ENCODE peak calls at places on chromosomes 16 and 17, in seven cellular contexts. Y is SK-N-SH, Z is GM12878, D is HCT116, T is K562, L is H1, Q is HepG2. B is an unnamed sample.

GRCh38 chr16:62573466-62573865 is 537.2 kb upstream of the CDH8 start:
- DNase-seq in D (no peak), Z (no peak), T (no peak), Q (no peak), Y (no peak), L (no peak), B (no peak)

GRCh38 chr17:80665792-80666191 is 121.2 kb downstream of the RPTOR start:
- DNase-seq in Y (no peak), Q (peak), T (no peak), D (no peak), L (no peak), Z (no peak), B (no peak)

GRCh38 chr17:11178576-11178975 is 62.4 kb upstream of the SHISA6 start:
- DNase-seq in Q (no peak), Z (no peak), T (no peak), L (no peak), Y (peak), D (no peak), B (no peak)

GRCh38 chr17:29111816-29112499 is 68.2 kb downstream of the MYO18A start:
- DNase-seq in D (no peak), Y (peak), Q (peak), Z (no peak), T (peak), L (peak), B (peak)

GRCh38 chr17:74775409-74776043 is 619 bp downstream of the NAT9 start:
- DNase-seq in Q (no peak), D (no peak), T (no peak), L (no peak), Z (no peak), Y (no peak), B (no peak)

GRCh38 chr16:609984-610383 is 20.1 kb downstream of the RAB40C start:
- DNase-seq in Y (no peak), T (no peak), Z (no peak), D (no peak), L (no peak), Q (no peak), B (no peak)

GRCh38 chr16:68244481-68244902 is 681 bp upstream of the PLA2G15 start:
- DNase-seq in D (no peak), Y (peak), Z (no peak), Q (no peak), L (no peak), T (no peak), B (no peak)

GRCh38 chr16:4463522-4464163 is 10.8 kb downstream of the NMRAL1 start:
- DNase-seq in L (no peak), Y (no peak), D (no peak), Z (no peak), Q (no peak), T (no peak), B (no peak)

GRCh38 chr17:40942553-40942952 is 5.1 kb upstream of the KRT23 start:
- DNase-seq in Y (no peak), L (no peak), Z (no peak), Q (no peak), T (no peak), D (no peak), B (no peak)

GRCh38 chr16:78896280-78896679 is 704.3 kb downstream of the MAF start:
- DNase-seq in Z (no peak), T (no peak), Q (no peak), L (no peak), Y (no peak), D (no peak), B (no peak)

GRCh38 chr16:11986521-11987057 is 10.1 kb downstream of the SNX29 start:
- DNase-seq in L (no peak), Y (no peak), Q (no peak), D (no peak), T (no peak), Z (no peak), B (no peak)

GRCh38 chr17:50817142-50817751 is 18.1 kb upstream of the WFIKKN2 start:
- DNase-seq in Q (no peak), Z (no peak), L (peak), T (peak), D (peak), Y (peak), B (peak)

GRCh38 chr17:40218740-40219072 is 398 bp upstream of the WIPF2 start:
- DNase-seq in D (peak), Y (peak), T (peak), Z (peak), Q (peak), L (peak), B (no peak)

GRCh38 chr17:7582401-7583252 is 1.0 kb upstream of the MPDU1 start:
- DNase-seq in Y (no peak), D (no peak), Q (no peak), L (peak), T (no peak), Z (no peak), B (no peak)

GRCh38 chr17:12328204-12328603 is 307.5 kb downstream of the MAP2K4 start:
- DNase-seq in T (no peak), Y (no peak), D (no peak), L (no peak), Z (no peak), Q (no peak), B (no peak)

GRCh38 chr16:68700120-68700519 is 37.0 kb upstream of the CDH1 start:
- DNase-seq in Y (no peak), L (no peak), T (no peak), D (no peak), Z (no peak), Q (peak), B (no peak)

GRCh38 chr16:77890075-77890474 is 101.7 kb downstream of the VAT1L start:
- DNase-seq in Y (no peak), T (no peak), Q (no peak), L (no peak), Z (no peak), D (no peak), B (no peak)

GRCh38 chr16:3457434-3458252 is 14.2 kb downstream of the NAA60 start:
- DNase-seq in T (peak), L (peak), Q (peak), D (peak), Y (peak), Z (peak), B (peak)

GRCh38 chr16:620700-621525 is 9.9 kb upstream of the WFIKKN1 start:
- DNase-seq in Q (no peak), L (no peak), T (no peak), Z (no peak), Y (peak), D (no peak), B (no peak)

GRCh38 chr17:48995871-48996695 is 1.1 kb upstream of the IGF2BP1 start:
- DNase-seq in Y (peak), Q (peak), L (peak), D (no peak), T (peak), Z (no peak), B (no peak)

GRCh38 chr16:22202261-22202637 is 3.8 kb upstream of the EEF2K start:
- DNase-seq in L (no peak), D (no peak), T (no peak), Y (no peak), Q (no peak), Z (no peak), B (no peak)

GRCh38 chr16:47431960-47432359 is 28.9 kb downstream of the ITFG1 start:
- DNase-seq in D (no peak), T (no peak), Z (no peak), L (no peak), Y (no peak), Q (no peak), B (no peak)

DNA sequence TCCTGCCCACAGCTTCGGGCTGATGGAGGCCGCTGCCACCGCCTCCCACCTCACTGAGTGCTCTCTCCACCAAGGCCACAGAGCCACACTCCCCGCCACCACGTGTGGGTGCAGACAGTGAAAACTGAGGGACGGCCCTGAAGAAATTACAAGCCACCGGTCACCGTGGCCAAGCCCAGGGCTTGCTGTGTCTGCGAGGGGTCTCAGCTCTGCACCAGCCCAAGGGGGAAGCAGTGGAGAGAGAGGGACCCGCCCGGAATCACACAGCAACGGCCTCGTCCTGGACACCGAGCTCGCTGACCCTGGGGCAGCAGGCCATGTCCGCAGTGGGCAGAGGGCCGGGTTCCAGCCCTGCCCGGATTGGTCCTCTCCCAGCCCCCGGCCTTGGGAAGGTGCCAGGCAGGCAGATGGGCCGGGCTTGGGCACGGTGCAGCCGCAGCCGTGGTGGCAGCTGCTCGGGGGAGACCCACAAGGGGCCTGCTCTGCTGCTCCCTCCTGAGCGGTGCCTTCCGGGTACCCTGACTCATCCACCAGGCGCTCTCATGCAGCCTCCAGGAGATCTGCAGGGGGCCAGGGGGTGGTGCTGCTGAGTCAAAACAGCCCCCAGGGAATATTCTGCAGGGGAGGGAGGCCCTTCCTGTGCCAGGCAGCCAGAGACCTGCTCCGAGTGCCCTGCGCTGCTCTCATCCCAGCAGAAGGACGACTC is 52.0 kb downstream of the CBFA2T3 start:
- DNase-seq in T (peak), Y (peak), Z (no peak), D (peak), L (no peak), Q (peak), B (peak)
- TF ChIP-seq JUND in T (no peak), Y (no peak), Z (no peak), D (no peak), L (peak), Q (no peak), B (no peak)

DNA sequence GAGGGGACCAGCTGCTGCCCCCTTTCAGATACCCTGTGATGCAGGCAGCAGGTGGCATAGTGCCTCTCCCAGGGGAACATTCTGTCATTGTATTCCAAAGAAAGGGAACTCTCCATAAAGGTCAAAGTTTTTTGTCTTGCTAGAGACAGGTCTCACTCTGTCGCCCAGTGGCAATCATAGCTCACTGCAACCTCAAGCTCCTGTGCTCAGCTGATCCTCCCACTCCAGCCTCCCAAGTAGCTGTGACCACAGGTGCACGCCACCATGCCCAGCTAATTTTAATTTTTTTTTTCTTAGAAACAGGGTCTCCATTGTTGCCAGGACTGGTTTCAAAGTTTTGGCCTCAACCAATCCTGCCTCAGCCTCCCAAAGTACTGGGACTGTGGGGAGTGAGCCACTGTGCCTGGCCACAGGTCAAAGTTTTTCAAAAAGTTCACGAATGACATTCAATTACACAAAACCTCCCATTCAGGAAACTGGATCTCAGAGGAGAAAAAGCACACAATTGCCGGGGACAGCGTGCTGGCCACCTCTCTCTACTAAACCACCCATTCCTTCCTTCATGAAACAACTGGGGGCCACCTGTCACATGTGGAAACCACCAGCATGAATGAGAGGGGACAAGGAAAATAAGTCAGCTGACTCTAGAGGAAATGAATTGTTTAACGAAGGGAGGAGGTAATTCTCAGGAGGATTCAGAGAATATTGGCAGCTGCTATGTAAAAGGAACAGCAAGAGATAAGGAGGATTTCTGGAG is 80.0 kb downstream of the MARCHF10 start:
- DNase-seq in D (no peak), L (no peak), T (no peak), Y (no peak), Z (no peak), Q (no peak), B (no peak)
- TF ChIP-seq JUND in D (no peak), L (no peak), T (no peak), Y (no peak), Z (no peak), Q (no peak), B (no peak)

GRCh38 chr16:14088155-14088753 is 17.1 kb downstream of the MRTFB start:
- DNase-seq in T (no peak), Z (no peak), Q (peak), D (no peak), Y (no peak), L (no peak), B (no peak)
- TF ChIP-seq JUND in T (no peak), Z (no peak), Q (peak), D (no peak), Y (no peak), L (no peak), B (no peak)

GRCh38 chr17:63492940-63493339 is 16.1 kb downstream of the ACE start:
- DNase-seq in L (no peak), Z (no peak), Q (no peak), Y (no peak), D (no peak), T (no peak), B (no peak)
- TF ChIP-seq JUND in L (no peak), Z (no peak), Q (no peak), Y (no peak), D (no peak), T (no peak), B (no peak)